ENCODE peak calls at places on chromosomes 6 and 20, in five cellular contexts. S, Z, T, Y and X are unnamed samples.

GRCh38 chr6:163948250-163948649 is 533.7 kb downstream of the QKI start:
- DNase-seq in S (no peak), T (no peak), Y (no peak), Z (no peak), X (no peak)

GRCh38 chr6:166775180-166775922 is 148.3 kb upstream of the RPS6KA2 start:
- DNase-seq in T (peak; percentile 62), Z (no peak), S (peak; percentile 41), Y (peak; percentile 59), X (no peak)

GRCh38 chr6:10151144-10151915 is 263.5 kb downstream of the TFAP2A start:
- DNase-seq in T (no peak), Y (no peak), Z (no peak), S (no peak), X (no peak)

GRCh38 chr6:76885861-76886301 is 577.4 kb downstream of the HTR1B start:
- DNase-seq in Z (no peak), Y (no peak), T (no peak), S (no peak), X (no peak)

GRCh38 chr20:24637941-24638340 is 168.5 kb downstream of the SYNDIG1 start:
- DNase-seq in T (no peak), Z (no peak), Y (no peak), S (no peak), X (peak; percentile 53)

GRCh38 chr6:160810238-160810637 is 108.2 kb downstream of the PLG start:
- DNase-seq in Z (no peak), Y (no peak), S (no peak), T (no peak), X (no peak)

GRCh38 chr6:127547909-127548649 is 28.9 kb upstream of the C6orf58 start:
- DNase-seq in Z (no peak), Y (no peak), T (no peak), S (no peak), X (no peak)

GRCh38 chr6:159726196-159726917 is 949 bp upstream of the WTAP start:
- DNase-seq in Y (no peak), S (no peak), Z (no peak), T (peak; percentile 73), X (no peak)

GRCh38 chr20:60870040-60870439 is 382.0 kb upstream of the CDH4 start:
- DNase-seq in Z (no peak), Y (no peak), T (no peak), S (no peak), X (no peak)

GRCh38 chr6:7523922-7524321 is 17.5 kb upstream of the DSP start:
- DNase-seq in Z (no peak), S (no peak), T (no peak), Y (no peak), X (no peak)

GRCh38 chr6:22025468-22026159 is 271.2 kb downstream of the PRL start:
- DNase-seq in T (peak; percentile 61), Y (no peak), Z (no peak), S (no peak), X (no peak)

GRCh38 chr6:106895703-106896040 is 78.9 kb downstream of the CD24 start:
- DNase-seq in Z (no peak), Y (no peak), S (no peak), T (no peak), X (no peak)

GRCh38 chr6:35568967-35569606 is 56.4 kb upstream of the TULP1 start:
- DNase-seq in Y (no peak), Z (peak; percentile 40), S (peak; percentile 53), T (no peak), X (no peak)

GRCh38 chr20:57870597-57871236 is 160.9 kb upstream of the PMEPA1 start:
- DNase-seq in Z (no peak), Y (no peak), S (no peak), T (peak; percentile 26), X (no peak)

GRCh38 chr6:752438-752837 is 59.5 kb upstream of the EXOC2 start:
- DNase-seq in T (no peak), Y (no peak), S (no peak), Z (no peak), X (no peak)

GRCh38 chr20:48544402-48545333 is 283.1 kb downstream of the PREX1 start:
- DNase-seq in S (no peak), T (no peak), Z (no peak), Y (no peak), X (no peak)

GRCh38 chr6:161549977-161550655 is 276.3 kb upstream of the AGPAT4 start:
- DNase-seq in Y (no peak), Z (no peak), T (no peak), S (no peak), X (no peak)

GRCh38 chr6:127880452-127880851 is 20.4 kb downstream of the THEMIS start:
- DNase-seq in Y (peak; percentile 41), Z (no peak), S (no peak), T (no peak), X (no peak)

DNA sequence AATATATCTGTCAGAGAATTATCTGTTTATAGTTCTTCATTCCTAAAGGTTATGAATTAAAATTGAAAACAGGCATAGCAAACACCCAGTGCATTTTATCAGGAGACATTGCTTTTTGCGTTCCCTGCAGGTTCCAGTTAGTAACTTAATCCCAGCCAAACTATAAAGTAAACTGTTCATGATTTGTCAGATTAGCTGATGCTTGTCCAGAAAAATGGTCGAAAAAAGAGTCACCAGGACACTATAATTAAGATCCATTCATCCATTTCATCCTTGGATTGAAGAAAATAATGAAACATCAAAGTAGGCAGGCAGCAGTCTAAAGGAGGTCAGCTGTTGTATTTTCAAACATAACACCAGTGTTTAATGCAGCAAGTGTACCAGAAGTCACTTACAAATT is 75.9 kb downstream of the EPHA7 start:
- DNase-seq in T (no peak), Y (no peak), S (no peak), Z (no peak), X (no peak)
- H3K27ac ChIP-seq in T (no peak overlapping the region), Y (no peak overlapping the region), S (no peak overlapping the region), Z (no peak overlapping the region), X (no peak overlapping the region)

GRCh38 chr6:170265655-170266054 is 25.2 kb downstream of the DLL1 start:
- DNase-seq in T (peak; percentile 84), S (peak; percentile 85), Y (no peak), Z (peak; percentile 74), X (no peak)
- H3K4me3 ChIP-seq in T (no peak overlapping the region), S (no peak overlapping the region), Y (no peak overlapping the region), Z (no peak overlapping the region), X (no peak overlapping the region)

DNA sequence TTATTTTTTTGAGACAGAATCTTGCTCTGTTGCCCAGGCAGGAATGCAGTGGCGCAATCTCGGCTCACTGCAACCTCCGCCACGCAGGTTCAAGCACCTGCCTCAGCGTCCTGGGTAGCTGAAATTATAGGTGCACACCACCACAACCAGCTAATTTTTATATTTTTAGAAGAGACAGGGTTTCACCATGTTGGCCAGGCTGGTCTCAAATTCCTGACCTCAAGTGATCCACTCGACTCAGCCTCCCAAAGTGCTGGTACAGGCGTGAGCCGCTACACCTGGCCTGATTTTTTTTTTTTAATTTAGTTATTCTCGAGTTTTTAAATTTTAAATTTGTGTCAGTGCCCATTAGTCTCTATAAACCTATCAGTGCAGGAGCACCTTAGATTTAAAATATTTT is 24.4 kb downstream of the ZNF133 start:
- DNase-seq in Y (no peak), Z (no peak), T (no peak), S (no peak), X (no peak)
- H3K27ac ChIP-seq in Y (no peak overlapping the region), Z (no peak overlapping the region), T (no peak overlapping the region), S (no peak overlapping the region), X (no peak overlapping the region)

DNA sequence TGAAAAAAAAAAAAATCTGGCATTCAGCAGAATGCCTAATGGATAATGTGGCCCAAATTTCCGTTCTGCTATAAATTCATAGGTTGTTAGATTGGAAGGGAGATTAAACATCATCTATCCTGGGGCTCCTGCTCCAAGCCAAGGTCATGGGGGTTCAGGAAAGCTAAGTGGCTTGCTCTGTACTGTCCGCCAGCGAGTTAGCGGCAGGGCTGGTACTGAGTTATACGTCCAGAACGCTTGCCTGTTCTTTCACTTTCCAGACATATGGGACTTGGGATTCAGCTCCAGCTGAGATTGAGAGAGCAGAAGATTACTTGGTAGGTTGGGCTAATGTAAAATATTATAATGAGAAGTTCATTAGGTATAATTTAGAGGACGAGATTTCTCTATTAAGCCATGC is 858 bp downstream of the RWDD1 start:
- DNase-seq in T (no peak), S (no peak), Y (peak; percentile 3), Z (no peak), X (no peak)
- H3K4me3 ChIP-seq in T (peak overlapping the region; percentile 78), S (peak overlapping the region; percentile 96), Y (peak overlapping the region; percentile 99), Z (peak overlapping the region; percentile 69), X (peak overlapping the region; percentile 98)

GRCh38 chr20:18414140-18414539 is 52.7 kb downstream of the DZANK1 start:
- DNase-seq in S (no peak), T (no peak), Y (no peak), Z (no peak), X (no peak)

GRCh38 chr20:18412202-18412901 is 54.5 kb downstream of the DZANK1 start:
- DNase-seq in Y (no peak), S (no peak), Z (no peak), T (no peak), X (no peak)

GRCh38 chr20:18421608-18422007 is 45.2 kb downstream of the DZANK1 start:
- DNase-seq in Z (no peak), Y (no peak), T (no peak), S (no peak), X (no peak)

GRCh38 chr20:18416478-18416877 is 50.4 kb downstream of the DZANK1 start:
- DNase-seq in T (no peak), S (no peak), Y (no peak), Z (no peak), X (no peak)
- H3K27ac ChIP-seq in T (no peak overlapping the region), S (no peak overlapping the region), Y (no peak overlapping the region), Z (no peak overlapping the region), X (no peak overlapping the region)

GRCh38 chr6:143583542-143584330 is 72.2 kb upstream of the FUCA2 start:
- DNase-seq in S (no peak), T (no peak), Z (no peak), Y (no peak), X (no peak)

GRCh38 chr6:143575840-143576498 is 64.4 kb upstream of the FUCA2 start:
- DNase-seq in S (no peak), T (no peak), Z (no peak), Y (no peak), X (no peak)

GRCh38 chr6:143581835-143582480 is 70.4 kb upstream of the FUCA2 start:
- DNase-seq in T (no peak), Y (no peak), Z (no peak), S (no peak), X (no peak)

GRCh38 chr6:143578054-143578453 is 66.5 kb upstream of the FUCA2 start:
- DNase-seq in Z (no peak), Y (no peak), S (no peak), T (no peak), X (no peak)

GRCh38 chr6:143579703-143580102 is 68.2 kb upstream of the FUCA2 start:
- DNase-seq in Y (no peak), Z (peak; percentile 31), T (peak; percentile 68), S (peak; percentile 36), X (no peak)
- H3K4me3 ChIP-seq in Y (no peak overlapping the region), Z (no peak overlapping the region), T (no peak overlapping the region), S (no peak overlapping the region), X (no peak overlapping the region)

GRCh38 chr6:79742030-79742429 is 110.9 kb downstream of the SH3BGRL2 start:
- DNase-seq in T (no peak), Y (no peak), Z (no peak), S (no peak), X (no peak)
- H3K27ac ChIP-seq in T (no peak overlapping the region), Y (no peak overlapping the region), Z (no peak overlapping the region), S (no peak overlapping the region), X (no peak overlapping the region)